ENCODE peak calls at places on chromosome 18, in ten cellular contexts. W is HT1080, G is NCI-H2107, K is NCI-H524, M is stomach, P is activated T-helper 1 cell treated with Interleukin-2 at 50 U/mL for 16 hours, Z is astrocyte of the spinal cord, D is right cardiac atrium, X is H54, E is Right ventricle myocardium superior. N is an unnamed sample.

GRCh38 chr18:60092073-60092472 is 192.3 kb downstream of the PMAIP1 start:
- DNase-seq in W (no peak), G (no peak), K (no peak), M (no peak), P (no peak), Z (no peak), D (no peak), X (no peak), E (no peak), N (no peak)

GRCh38 chr18:77763530-77763929 is 513.9 kb downstream of the GALR1 start:
- DNase-seq in W (no peak), G (no peak), K (no peak), M (no peak), P (no peak), Z (no peak), D (no peak), X (no peak), E (no peak), N (no peak)

GRCh38 chr18:10027031-10027430 is 113.2 kb downstream of the VAPA start:
- DNase-seq in W (no peak), G (no peak), K (peak; percentile 22), M (no peak), P (no peak), Z (no peak), D (no peak), X (no peak), E (no peak), N (no peak)

GRCh38 chr18:55343396-55344073 is 244.5 kb downstream of the TCF4 start:
- DNase-seq in W (peak; percentile 15), G (no peak), K (no peak), M (no peak), P (no peak), Z (peak; percentile 56), D (no peak), X (no peak), E (no peak), N (no peak)

GRCh38 chr18:44803019-44803650 is 122.4 kb downstream of the SETBP1 start:
- DNase-seq in W (no peak), G (no peak), K (no peak), M (peak; percentile 78), P (no peak), Z (peak; percentile 80), D (no peak), X (no peak), E (no peak), N (no peak)

GRCh38 chr18:3037423-3037915 is 24.5 kb upstream of the LPIN2 start:
- DNase-seq in W (peak; percentile 71), G (no peak), K (no peak), M (peak; percentile 60), P (no peak), Z (peak; percentile 42), D (no peak), X (peak; percentile 59), E (no peak), N (peak; percentile 57)

GRCh38 chr18:32769242-32770180 is 3.3 kb downstream of the KLHL14 start:
- DNase-seq in W (no peak), G (no peak), K (no peak), M (no peak), P (no peak), Z (no peak), D (peak; percentile 35), X (no peak), E (no peak), N (no peak)

GRCh38 chr18:13762690-13763439 is 36.4 kb downstream of the RNMT start:
- DNase-seq in W (no peak), G (no peak), K (no peak), M (no peak), P (no peak), Z (no peak), D (no peak), X (no peak), E (no peak), N (no peak)

GRCh38 chr18:44423826-44424225 is 256.9 kb upstream of the SETBP1 start:
- DNase-seq in W (no peak), G (no peak), K (no peak), M (no peak), P (no peak), Z (no peak), D (no peak), X (no peak), E (no peak), N (no peak)

GRCh38 chr18:61336766-61337165 is 3.5 kb downstream of the CDH20 start:
- DNase-seq in W (no peak), G (no peak), K (no peak), M (no peak), P (no peak), Z (no peak), D (no peak), X (no peak), E (no peak), N (no peak)

GRCh38 chr18:13562494-13563029 is 163.8 kb downstream of the FAM210A start:
- DNase-seq in W (no peak), G (no peak), K (no peak), M (no peak), P (no peak), Z (no peak), D (no peak), X (no peak), E (no peak), N (no peak)

GRCh38 chr18:7755753-7756475 is 188.8 kb downstream of the PTPRM start:
- DNase-seq in W (no peak), G (no peak), K (no peak), M (no peak), P (no peak), Z (no peak), D (no peak), X (no peak), E (no peak), N (no peak)